ENCODE peak calls at places on chromosome 11, in eight cellular contexts. M, G, U, Q, K, P, R and F are unnamed samples.

GRCh38 chr11:94513091-94513490 is 830 bp downstream of the C11orf97 start:
- DNase-seq in M (no peak), G (no peak), U (no peak), Q (no peak), K (no peak), P (no peak), R (no peak), F (no peak)

GRCh38 chr11:1486054-1486825 is at the start of gene MOB2:
- DNase-seq in M (peak; percentile 33), G (peak; percentile 69), U (peak; percentile 85), Q (no peak), K (peak; percentile 48), P (no peak), R (peak; percentile 66), F (peak; percentile 32)

GRCh38 chr11:47340980-47341775 is 11.3 kb downstream of the MYBPC3 start:
- DNase-seq in M (no peak), G (no peak), U (no peak), Q (no peak), K (no peak), P (no peak), R (no peak), F (no peak)

GRCh38 chr11:2933376-2934056 is 4.3 kb upstream of the PHLDA2 start:
- DNase-seq in M (no peak), G (peak; percentile 24), U (no peak), Q (no peak), K (peak; percentile 74), P (no peak), R (peak; percentile 78), F (peak; percentile 62)

GRCh38 chr11:83193315-83194283 is at the start of gene ANKRD42:
- DNase-seq in M (peak; percentile 85), G (peak; percentile 90), U (peak; percentile 94), Q (peak; percentile 95), K (peak; percentile 91), P (peak; percentile 75), R (peak; percentile 97), F (peak; percentile 90)

GRCh38 chr11:115695677-115696451 is 191.6 kb upstream of the CADM1 start:
- DNase-seq in M (no peak), G (no peak), U (no peak), Q (no peak), K (no peak), P (no peak), R (no peak), F (no peak)

GRCh38 chr11:117969160-117969991 is 16.8 kb upstream of the IL10RA start:
- DNase-seq in M (no peak), G (no peak), U (no peak), Q (no peak), K (no peak), P (no peak), R (no peak), F (no peak)

GRCh38 chr11:128318856-128319474 is 268.4 kb downstream of the ETS1 start:
- DNase-seq in M (no peak), G (no peak), U (no peak), Q (no peak), K (no peak), P (peak; percentile 27), R (no peak), F (no peak)

GRCh38 chr11:15653191-15653590 is 538.5 kb downstream of the INSC start:
- DNase-seq in M (no peak), G (no peak), U (no peak), Q (no peak), K (no peak), P (no peak), R (no peak), F (no peak)

GRCh38 chr11:90803781-90804180 is 580.9 kb upstream of the CHORDC1 start:
- DNase-seq in M (no peak), G (no peak), U (no peak), Q (no peak), K (no peak), P (no peak), R (no peak), F (no peak)

GRCh38 chr11:8233691-8234424 is 29.8 kb downstream of the LMO1 start:
- DNase-seq in M (no peak), G (no peak), U (peak; percentile 56), Q (no peak), K (no peak), P (no peak), R (no peak), F (no peak)

GRCh38 chr11:101323997-101324396 is 194.4 kb upstream of the PGR start:
- DNase-seq in M (no peak), G (no peak), U (no peak), Q (no peak), K (no peak), P (no peak), R (no peak), F (no peak)

GRCh38 chr11:27183672-27184457 is 143.2 kb downstream of the BBOX1 start:
- DNase-seq in M (peak; percentile 33), G (peak; percentile 55), U (peak; percentile 54), Q (peak; percentile 64), K (no peak), P (no peak), R (peak; percentile 74), F (no peak)

GRCh38 chr11:67252831-67253239 is 13.4 kb upstream of the GRK2 start:
- DNase-seq in M (no peak), G (no peak), U (peak; percentile 49), Q (no peak), K (no peak), P (no peak), R (peak; percentile 68), F (no peak)
- TF ChIP-seq CTCF in M (peak; percentile 40), G (no peak), U (peak; percentile 34), Q (peak; percentile 22), K (no peak), P (peak; percentile 34), R (peak; percentile 41), F (peak; percentile 38)

GRCh38 chr11:44326615-44327475 is 16.9 kb upstream of the ALX4 start:
- DNase-seq in M (peak; percentile 76), G (no peak), U (no peak), Q (no peak), K (no peak), P (no peak), R (no peak), F (no peak)
- H3K27me3 ChIP-seq in M (no peaks in the 10 kb centered on the region), G (no peaks in the 10 kb centered on the region), U (peaks cover 8% of the 10 kb centered on the region), Q (peaks cover 34% of the 10 kb centered on the region), K (no peaks in the 10 kb centered on the region), P (peaks cover 60% of the 10 kb centered on the region), R (no peaks in the 10 kb centered on the region), F (peaks cover 99% of the 10 kb centered on the region)

GRCh38 chr11:103051158-103051801 is 40.7 kb downstream of the DCUN1D5 start:
- DNase-seq in M (no peak), G (no peak), U (no peak), Q (no peak), K (no peak), P (no peak), R (no peak), F (no peak)

GRCh38 chr11:103047837-103048236 is 44.1 kb downstream of the DCUN1D5 start:
- DNase-seq in M (no peak), G (no peak), U (no peak), Q (no peak), K (no peak), P (no peak), R (no peak), F (no peak)

GRCh38 chr11:103053997-103054396 is 38.0 kb downstream of the DCUN1D5 start:
- DNase-seq in M (no peak), G (no peak), U (no peak), Q (no peak), K (no peak), P (no peak), R (no peak), F (no peak)

GRCh38 chr11:103055174-103055890 is 36.6 kb downstream of the DCUN1D5 start:
- DNase-seq in M (peak; percentile 21), G (no peak), U (no peak), Q (no peak), K (no peak), P (no peak), R (peak; percentile 17), F (no peak)

GRCh38 chr11:103051986-103052385 is 40.0 kb downstream of the DCUN1D5 start:
- DNase-seq in M (no peak), G (no peak), U (no peak), Q (no peak), K (no peak), P (no peak), R (no peak), F (no peak)
- H3K27ac ChIP-seq in M (no peak overlapping the region), G (no peak overlapping the region), U (no peak overlapping the region), Q (no peak overlapping the region), K (no peak overlapping the region), P (no peak overlapping the region), R (no peak overlapping the region), F (no peak overlapping the region)

DNA sequence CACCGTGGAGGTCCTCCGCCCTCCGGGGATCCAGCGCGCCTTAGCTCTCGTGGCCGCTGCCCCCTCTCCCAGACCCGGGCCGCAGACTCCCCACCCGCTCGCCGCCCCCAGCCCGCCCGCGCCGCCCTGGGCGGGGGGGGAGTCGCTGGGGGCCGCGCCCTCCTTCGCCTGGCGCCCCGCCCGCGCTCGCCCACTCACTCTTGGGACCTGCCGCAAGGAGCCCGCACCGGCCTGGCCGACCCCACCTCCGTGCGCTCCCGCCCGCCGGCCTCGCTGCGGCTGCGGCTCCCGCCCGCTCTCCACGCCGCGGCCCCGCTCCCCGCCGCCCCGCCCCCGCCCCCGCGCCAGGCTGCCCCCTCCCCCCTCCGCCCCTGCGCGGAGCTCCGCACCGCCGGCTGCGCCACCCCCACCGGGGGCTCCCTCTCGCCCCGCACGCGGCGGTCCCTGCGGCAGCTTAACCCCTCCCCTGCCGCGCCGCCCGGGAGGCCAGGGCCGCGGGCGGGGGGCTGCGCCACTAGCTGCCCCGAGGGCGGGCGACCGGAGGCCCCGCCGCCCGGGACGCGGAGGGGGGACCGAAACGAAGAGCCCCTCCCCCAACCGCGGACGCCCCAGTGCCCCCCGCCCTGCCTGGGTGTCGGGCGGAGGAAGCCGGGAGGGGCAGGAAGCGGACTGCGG is 739 bp upstream of the RASGRP2 start:
- DNase-seq in M (peak; percentile 88), G (no peak), U (no peak), Q (no peak), K (no peak), P (peak; percentile 45), R (no peak), F (no peak)
- TF ChIP-seq CTCF in M (no peak), G (no peak), U (no peak), Q (no peak), K (no peak), P (no peak), R (no peak), F (no peak)